ENCODE peak calls at places on chromosomes 3 and 15, in seven cellular contexts. A is B cell, F is endothelial cell, K is OCI-M1, H is NAMALWA, O is NCI-H2081 treated with DMSO at 0.1 percent for 48 hours, D is astrocyte of the spinal cord. T is an unnamed sample.

GRCh38 chr15:90143176-90143655 is 40.9 kb upstream of the IDH2 start:
- DNase-seq in A (peak), F (peak), K (peak), H (peak), O (no peak), D (peak), T (peak)

GRCh38 chr3:72601049-72601448 is 247.2 kb downstream of the SHQ1 start:
- DNase-seq in A (no peak), F (no peak), K (no peak), H (no peak), O (no peak), D (no peak), T (no peak)

GRCh38 chr3:47871389-47871788 is 68.5 kb downstream of the DHX30 start:
- DNase-seq in A (no peak), F (no peak), K (peak), H (no peak), O (no peak), D (no peak), T (no peak)

GRCh38 chr3:16033889-16034687 is 140.4 kb upstream of the GALNT15 start:
- DNase-seq in A (no peak), F (no peak), K (peak), H (no peak), O (no peak), D (peak), T (no peak)

GRCh38 chr15:66923438-66923881 is 141.9 kb upstream of the SMAD3 start:
- DNase-seq in A (no peak), F (peak), K (peak), H (peak), O (no peak), D (peak), T (no peak)

GRCh38 chr3:43695443-43695842 is 4.7 kb downstream of the ABHD5 start:
- DNase-seq in A (no peak), F (no peak), K (peak), H (no peak), O (no peak), D (peak), T (no peak)

GRCh38 chr3:72102057-72102711 is 317.2 kb upstream of the PROK2 start:
- DNase-seq in A (peak), F (no peak), K (peak), H (peak), O (no peak), D (no peak), T (no peak)

GRCh38 chr3:168511428-168512014 is 415.8 kb upstream of the GOLIM4 start:
- DNase-seq in A (no peak), F (no peak), K (peak), H (peak), O (no peak), D (peak), T (no peak)

GRCh38 chr3:172012775-172013174 is 26.6 kb upstream of the FNDC3B start:
- DNase-seq in A (no peak), F (no peak), K (no peak), H (no peak), O (no peak), D (no peak), T (no peak)

GRCh38 chr3:24519368-24520100 is 24.9 kb upstream of the THRB start:
- DNase-seq in A (no peak), F (no peak), K (peak), H (no peak), O (no peak), D (no peak), T (no peak)

GRCh38 chr15:57553526-57553925 is 38.2 kb upstream of the MYZAP start:
- DNase-seq in A (no peak), F (no peak), K (no peak), H (no peak), O (no peak), D (no peak), T (no peak)

GRCh38 chr15:40756938-40757337 is 1.9 kb upstream of the RMDN3 start:
- DNase-seq in A (no peak), F (no peak), K (peak), H (no peak), O (no peak), D (no peak), T (no peak)

GRCh38 chr15:41892621-41893421 is 1.0 kb downstream of the SPTBN5 start:
- DNase-seq in A (peak), F (no peak), K (no peak), H (no peak), O (no peak), D (no peak), T (no peak)

GRCh38 chr3:148601766-148602685 is 95.7 kb upstream of the AGTR1 start:
- DNase-seq in A (no peak), F (no peak), K (no peak), H (no peak), O (no peak), D (peak), T (no peak)

GRCh38 chr3:32440481-32441350 is 49.1 kb downstream of the CMTM7 start:
- DNase-seq in A (no peak), F (no peak), K (no peak), H (no peak), O (no peak), D (no peak), T (no peak)

GRCh38 chr15:62672268-62672667 is 370.3 kb upstream of the TPM1 start:
- DNase-seq in A (no peak), F (no peak), K (no peak), H (no peak), O (no peak), D (no peak), T (no peak)

GRCh38 chr3:136954246-136954645 is 3.5 kb upstream of the IL20RB start:
- DNase-seq in A (no peak), F (no peak), K (no peak), H (no peak), O (no peak), D (no peak), T (no peak)

GRCh38 chr3:71521021-71521352 is 62.5 kb downstream of the FOXP1 start:
- DNase-seq in A (no peak), F (no peak), K (no peak), H (no peak), O (no peak), D (no peak), T (no peak)

GRCh38 chr15:85865070-85865684 is 70.5 kb upstream of the KLHL25 start:
- DNase-seq in A (peak), F (peak), K (peak), H (peak), O (no peak), D (peak), T (no peak)

GRCh38 chr3:117398166-117398954 is 688.8 kb downstream of the TUSC7 start:
- DNase-seq in A (no peak), F (no peak), K (no peak), H (no peak), O (peak), D (no peak), T (peak)

GRCh38 chr3:98763076-98763475 is at the start of gene ST3GAL6:
- DNase-seq in A (no peak), F (no peak), K (peak), H (no peak), O (no peak), D (no peak), T (no peak)

GRCh38 chr3:159766563-159767185 is 222.0 kb upstream of the IL12A start:
- DNase-seq in A (no peak), F (peak), K (no peak), H (peak), O (no peak), D (peak), T (peak)

GRCh38 chr3:177679568-177680441 is 482.5 kb upstream of the TBL1XR1 start:
- DNase-seq in A (no peak), F (no peak), K (peak), H (no peak), O (no peak), D (peak), T (no peak)

GRCh38 chr3:33438284-33438668 is 1.9 kb downstream of the UBP1 start:
- DNase-seq in A (peak), F (no peak), K (peak), H (peak), O (no peak), D (peak), T (no peak)

GRCh38 chr3:34260266-34260990 is 462.0 kb downstream of the PDCD6IP start:
- DNase-seq in A (peak), F (peak), K (peak), H (peak), O (no peak), D (peak), T (no peak)

GRCh38 chr3:107592073-107592472 is 69.3 kb downstream of the BBX start:
- DNase-seq in A (no peak), F (no peak), K (no peak), H (no peak), O (no peak), D (no peak), T (no peak)

GRCh38 chr15:66389098-66389858 is 2.6 kb downstream of the MAP2K1 start:
- DNase-seq in A (peak), F (no peak), K (no peak), H (peak), O (no peak), D (no peak), T (no peak)

GRCh38 chr15:68800875-68801274 is 19.8 kb downstream of the ANP32A start:
- DNase-seq in A (no peak), F (no peak), K (no peak), H (no peak), O (no peak), D (no peak), T (no peak)

GRCh38 chr3:17238029-17238428 is 353.3 kb downstream of the PLCL2 start:
- DNase-seq in A (no peak), F (no peak), K (peak), H (no peak), O (no peak), D (no peak), T (no peak)

T was measured in NCI-H1417 treated with DMSO at 0.1 percent for 48 hours.